ENCODE peak calls at places on chromosomes 5 and 9, in five cellular contexts. D is AML-193, S is endothelial cell of umbilical vein, R is lower lobe of right lung, B is GM06990. U is an unnamed sample.

GRCh38 chr5:116654890-116655289 is 80.3 kb upstream of the SEMA6A start:
- DNase-seq in D (no peak), S (no peak), R (no peak), B (no peak), U (no peak)

GRCh38 chr5:125227333-125228075 is 481.1 kb upstream of the ZNF608 start:
- DNase-seq in D (no peak), S (peak), R (no peak), B (no peak), U (no peak)

GRCh38 chr5:16871746-16872339 is 64.2 kb downstream of the MYO10 start:
- DNase-seq in D (no peak), S (no peak), R (no peak), B (no peak), U (no peak)

GRCh38 chr5:151624486-151624885 is 33.4 kb upstream of the FAT2 start:
- DNase-seq in D (no peak), S (no peak), R (no peak), B (no peak), U (no peak)

GRCh38 chr9:4262735-4263141 is 37.1 kb downstream of the GLIS3 start:
- DNase-seq in D (no peak), S (peak), R (no peak), B (no peak), U (no peak)

GRCh38 chr9:132787748-132788159 is 90.3 kb downstream of the AK8 start:
- DNase-seq in D (no peak), S (no peak), R (no peak), B (no peak), U (no peak)

GRCh38 chr5:151885138-151885908 is 39.3 kb downstream of the GLRA1 start:
- DNase-seq in D (no peak), S (no peak), R (no peak), B (no peak), U (no peak)

GRCh38 chr5:177361418-177362101 is 3.8 kb downstream of the RGS14 start:
- DNase-seq in D (peak), S (no peak), R (peak), B (no peak), U (no peak)

GRCh38 chr5:122665087-122665486 is 109.8 kb upstream of the SNX2 start:
- DNase-seq in D (no peak), S (no peak), R (no peak), B (no peak), U (no peak)

GRCh38 chr9:108142504-108143201 is 653.1 kb upstream of the KLF4 start:
- DNase-seq in D (no peak), S (peak), R (peak), B (no peak), U (no peak)

GRCh38 chr9:123008909-123009308 is 24.6 kb upstream of the GPR21 start:
- DNase-seq in D (no peak), S (no peak), R (no peak), B (no peak), U (no peak)

GRCh38 chr5:74631088-74631960 is 9.2 kb downstream of the ENC1 start:
- DNase-seq in D (peak), S (peak), R (no peak), B (peak), U (peak)

GRCh38 chr5:143887302-143887638 is 75.3 kb downstream of the HMHB1 start:
- DNase-seq in D (no peak), S (peak), R (peak), B (no peak), U (no peak)

GRCh38 chr5:73419414-73420390 is 28.9 kb downstream of the FOXD1 start:
- DNase-seq in D (no peak), S (no peak), R (no peak), B (no peak), U (no peak)

GRCh38 chr9:90642570-90643539 is at the start of gene DIRAS2:
- DNase-seq in D (no peak), S (peak), R (peak), B (peak), U (no peak)

GRCh38 chr5:96924016-96924443 is 11.8 kb upstream of the LNPEP start:
- DNase-seq in D (no peak), S (peak), R (no peak), B (no peak), U (peak)

GRCh38 chr9:99432075-99432474 is 210.0 kb downstream of the SEC61B start:
- DNase-seq in D (no peak), S (no peak), R (no peak), B (no peak), U (no peak)

GRCh38 chr5:137752873-137753226 is 1.3 kb downstream of the HNRNPA0 start:
- DNase-seq in D (peak), S (peak), R (no peak), B (peak), U (no peak)

GRCh38 chr5:126178521-126178920 is 244.7 kb upstream of the GRAMD2B start:
- DNase-seq in D (no peak), S (no peak), R (no peak), B (no peak), U (no peak)

GRCh38 chr5:138874771-138875628 is at the start of gene LRRTM2:
- DNase-seq in D (no peak), S (peak), R (no peak), B (no peak), U (no peak)